ENCODE peak calls at places on chromosomes 16 and 17, in eight cellular contexts. A is uterus, G is GM06990, H is GM10248, O is tibial artery, K is tibial nerve, W is nephron progenitor cell, V is AG04450. L is an unnamed sample.

GRCh38 chr16:81905277-81905676 is 106.0 kb downstream of the SDR42E1 start:
- DNase-seq in V (no peak), H (no peak), A (no peak), O (no peak), K (no peak), G (no peak), W (no peak), L (no peak)

GRCh38 chr16:66639091-66639885 is 34.8 kb downstream of the CMTM3 start:
- DNase-seq in O (no peak), A (no peak), V (no peak), G (no peak), H (no peak), K (no peak), W (no peak), L (no peak)

GRCh38 chr17:79377230-79377790 is 233.5 kb downstream of the RBFOX3 start:
- DNase-seq in G (no peak), V (no peak), W (no peak), O (no peak), K (no peak), A (no peak), H (no peak), L (no peak)

GRCh38 chr17:41869426-41869825 is 4.2 kb upstream of the KLHL11 start:
- DNase-seq in W (no peak), G (no peak), O (no peak), V (no peak), H (no peak), A (no peak), K (no peak), L (no peak)

GRCh38 chr17:55709440-55709839 is 13.2 kb downstream of the TMEM100 start:
- DNase-seq in W (no peak), H (no peak), G (no peak), K (no peak), O (no peak), A (no peak), V (no peak), L (no peak)

GRCh38 chr17:82013341-82013740 is 9.3 kb downstream of the CENPX start:
- DNase-seq in V (no peak), W (no peak), K (no peak), H (no peak), A (no peak), G (no peak), O (no peak), L (no peak)

GRCh38 chr16:52741386-52741785 is 194.4 kb upstream of the TOX3 start:
- DNase-seq in W (no peak), H (no peak), A (no peak), V (no peak), G (no peak), K (no peak), O (no peak), L (no peak)

GRCh38 chr17:64938925-64939474 is 19.7 kb upstream of the LRRC37A3 start:
- DNase-seq in V (no peak), W (peak), K (no peak), O (peak), H (peak), G (peak), A (no peak), L (peak)

GRCh38 chr16:66660422-66661209 is 35.9 kb downstream of the CMTM4 start:
- DNase-seq in K (peak), V (peak), W (peak), G (no peak), H (no peak), O (peak), A (peak), L (peak)

GRCh38 chr17:70314096-70314495 is 144.8 kb downstream of the KCNJ2 start:
- DNase-seq in K (no peak), H (no peak), V (peak), W (no peak), G (no peak), A (no peak), O (no peak), L (no peak)

GRCh38 chr17:68019675-68020450 is 15.7 kb upstream of the KPNA2 start:
- DNase-seq in W (peak), V (peak), G (peak), A (peak), H (peak), K (peak), O (peak), L (peak)

GRCh38 chr16:86387461-86388440 is 122.6 kb upstream of the FOXF1 start:
- DNase-seq in G (no peak), K (no peak), V (peak), O (no peak), H (no peak), A (no peak), W (no peak), L (no peak)

GRCh38 chr16:78444-79145 is 570 bp downstream of the MPG start:
- DNase-seq in V (no peak), W (no peak), A (peak), G (peak), H (peak), K (no peak), O (no peak), L (no peak)

GRCh38 chr16:87602821-87603683 is 744 bp downstream of the JPH3 start:
- DNase-seq in K (no peak), A (no peak), O (no peak), H (no peak), W (peak), V (no peak), G (no peak), L (peak)

GRCh38 chr16:719815-720506 is 985 bp upstream of the ANTKMT start:
- DNase-seq in V (no peak), W (no peak), O (no peak), G (no peak), A (no peak), K (no peak), H (no peak), L (no peak)

GRCh38 chr16:49493836-49494235 is 120.2 kb downstream of the C16orf78 start:
- DNase-seq in A (peak), W (no peak), G (no peak), K (no peak), O (peak), H (no peak), V (no peak), L (no peak)

GRCh38 chr17:297758-298157 is 54.8 kb downstream of the RPH3AL start:
- DNase-seq in K (no peak), A (no peak), O (peak), G (no peak), W (no peak), H (no peak), V (no peak), L (no peak)

GRCh38 chr17:17685775-17686291 is 4.6 kb downstream of the RAI1 start:
- DNase-seq in V (peak), H (no peak), A (no peak), K (no peak), G (no peak), O (no peak), W (no peak), L (no peak)

GRCh38 chr17:78766743-78767294 is 15.3 kb downstream of the CYTH1 start:
- DNase-seq in K (no peak), H (no peak), A (no peak), G (no peak), W (no peak), O (no peak), V (no peak), L (no peak)

GRCh38 chr16:50593410-50594139 is 45.4 kb downstream of the NKD1 start:
- DNase-seq in W (peak), K (no peak), G (no peak), H (no peak), V (no peak), O (no peak), A (no peak), L (peak)

GRCh38 chr16:29717113-29717512 is 28.7 kb downstream of the C16orf54 start:
- DNase-seq in A (no peak), W (no peak), V (no peak), H (no peak), G (no peak), O (no peak), K (no peak), L (no peak)
- TF ChIP-seq CTCF in A (no peak), W (no peak), V (no peak), H (no peak), G (no peak), O (no peak), K (no peak), L (no peak)

GRCh38 chr17:19338031-19338990 is 24.2 kb downstream of the B9D1 start:
- DNase-seq in K (no peak), W (peak), G (peak), O (no peak), V (no peak), H (peak), A (no peak), L (peak)

GRCh38 chr17:19337712-19338023 is 24.9 kb downstream of the B9D1 start:
- DNase-seq in K (no peak), O (no peak), W (no peak), V (no peak), A (no peak), G (no peak), H (no peak), L (no peak)

GRCh38 chr17:19339341-19339815 is 23.1 kb downstream of the B9D1 start:
- DNase-seq in O (no peak), A (peak), G (no peak), V (no peak), H (no peak), K (no peak), W (no peak), L (no peak)

GRCh38 chr17:19335951-19336631 is 26.4 kb downstream of the B9D1 start:
- DNase-seq in K (no peak), H (no peak), W (no peak), G (no peak), A (no peak), O (no peak), V (no peak), L (no peak)

GRCh38 chr17:19336938-19337711 is 25.4 kb downstream of the B9D1 start:
- DNase-seq in A (no peak), O (no peak), G (no peak), H (no peak), V (no peak), W (no peak), K (no peak), L (no peak)
- TF ChIP-seq CTCF in A (peak), O (no peak), G (no peak), H (no peak), V (no peak), W (no peak), K (peak), L (no peak)

GRCh38 chr17:40417609-40418427 is at the start of gene TOP2A:
- DNase-seq in W (peak), V (peak), H (peak), O (peak), A (peak), K (peak), G (peak), L (peak)
- TF ChIP-seq CTCF in W (no peak), V (no peak), H (no peak), O (no peak), A (no peak), K (peak), G (no peak), L (no peak)

GRCh38 chr17:76279742-76280287 is 14.7 kb downstream of the UBALD2 start:
- DNase-seq in H (no peak), G (no peak), O (no peak), W (no peak), K (no peak), V (no peak), A (no peak), L (no peak)
- TF ChIP-seq CTCF in H (no peak), G (no peak), O (no peak), W (no peak), K (no peak), V (no peak), A (no peak), L (peak)

DNA sequence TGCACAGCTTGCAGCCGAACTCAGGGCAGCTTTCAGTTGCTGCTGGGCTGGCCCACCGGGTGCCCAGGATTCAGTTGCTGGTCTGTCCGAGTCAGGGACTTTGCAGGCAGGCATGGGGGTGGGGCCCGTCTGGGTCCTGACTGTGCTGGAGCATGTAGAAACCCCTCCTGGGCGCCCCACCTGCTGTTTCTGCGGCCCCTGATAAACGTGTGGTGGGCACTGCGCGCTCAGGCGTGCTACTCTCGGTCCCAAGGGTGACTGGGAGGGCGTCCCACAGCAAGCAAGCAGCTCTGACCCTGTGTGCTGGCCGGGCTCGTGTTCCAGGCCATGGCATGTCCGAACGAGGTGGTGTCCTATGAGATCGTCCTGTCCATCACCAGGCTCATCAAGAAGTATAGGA is 12.6 kb downstream of the TSC2 start:
- DNase-seq in G (no peak), V (no peak), H (no peak), K (no peak), A (no peak), W (no peak), O (no peak), L (no peak)
- TF ChIP-seq CTCF in G (no peak), V (no peak), H (no peak), K (no peak), A (no peak), W (no peak), O (no peak), L (no peak)

GRCh38 chr16:11100239-11100750 is 155.7 kb downstream of the SOCS1 start:
- DNase-seq in G (peak), H (peak), K (peak), O (peak), A (peak), W (peak), V (peak), L (peak)
- TF ChIP-seq CTCF in G (peak), H (no peak), K (peak), O (peak), A (peak), W (no peak), V (peak), L (no peak)

GRCh38 chr16:30585400-30586191 is at the start of gene ZNF785:
- DNase-seq in A (peak), K (peak), V (peak), H (peak), W (peak), G (peak), O (peak), L (peak)
- TF ChIP-seq CTCF in A (peak), K (peak), V (no peak), H (peak), W (no peak), G (peak), O (no peak), L (peak)

DNA sequence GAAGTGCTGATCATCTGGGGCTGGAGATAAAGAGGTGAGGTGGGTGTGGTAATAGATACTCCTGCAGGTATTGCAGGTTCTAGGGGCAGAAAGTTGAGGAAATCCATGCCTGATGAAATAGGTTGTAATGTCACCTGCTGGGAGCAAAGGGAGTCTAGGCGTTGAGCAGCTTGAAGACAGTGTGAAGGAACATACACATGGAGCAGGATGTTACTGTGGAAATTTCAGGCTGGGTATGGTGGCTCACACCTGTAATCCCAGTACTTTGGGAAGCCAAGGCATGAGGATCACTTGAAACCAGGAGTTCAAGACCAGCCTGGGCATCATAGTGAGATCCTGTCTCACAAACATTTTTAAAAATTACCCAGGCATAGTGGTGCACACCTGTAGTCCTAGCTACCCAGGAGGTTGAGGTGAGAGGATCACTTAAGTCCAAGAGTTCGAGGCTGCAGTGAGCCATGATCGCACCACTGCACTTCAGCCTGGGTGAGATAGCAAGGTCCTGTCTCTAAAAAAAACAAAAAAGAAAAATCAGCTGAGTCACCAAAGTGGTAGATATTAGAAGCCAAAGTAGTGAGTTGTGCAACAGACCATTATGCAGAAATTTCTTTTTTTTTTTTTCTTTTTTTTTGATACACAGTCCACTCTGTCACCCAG is 9.1 kb upstream of the CRYBA1 start:
- DNase-seq in V (no peak), G (no peak), W (no peak), H (no peak), A (no peak), K (no peak), O (no peak), L (no peak)
- TF ChIP-seq CTCF in V (no peak), G (no peak), W (no peak), H (no peak), A (no peak), K (no peak), O (no peak), L (no peak)

DNA sequence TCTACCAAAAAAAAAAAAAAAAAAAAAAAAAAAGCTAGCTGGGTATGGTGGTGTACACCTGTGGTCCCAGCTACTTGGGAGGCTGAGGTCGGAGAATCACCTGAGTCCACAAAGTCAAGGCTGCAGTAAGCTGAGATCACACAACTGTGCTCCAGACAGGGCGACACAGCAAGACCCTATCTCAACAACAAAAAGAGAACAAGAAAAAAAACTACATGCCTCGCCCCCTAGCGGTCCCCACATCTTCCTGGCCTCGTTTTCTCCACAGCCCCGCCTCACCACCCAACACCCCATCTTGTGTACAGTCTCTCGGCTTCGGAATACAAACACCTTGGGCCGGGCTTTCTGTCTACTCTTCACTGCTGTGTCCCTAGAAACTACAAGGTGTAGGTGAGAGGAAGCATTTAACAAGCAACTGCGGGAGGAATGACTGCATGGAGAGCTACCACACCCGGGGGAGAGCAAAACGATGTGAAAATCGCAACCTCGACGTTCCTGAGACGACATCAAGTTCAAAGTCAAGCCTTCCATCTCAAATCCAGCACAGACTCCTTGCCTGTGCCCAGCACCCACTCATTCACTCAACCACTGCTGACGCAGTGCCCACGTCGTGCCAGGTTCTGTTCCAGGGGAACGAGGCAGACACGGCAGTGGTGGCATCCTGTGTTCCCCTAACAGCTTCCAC is 9.0 kb downstream of the NTAN1 start:
- DNase-seq in A (no peak), H (no peak), G (no peak), K (no peak), V (no peak), O (no peak), W (no peak), L (no peak)
- TF ChIP-seq CTCF in A (no peak), H (no peak), G (peak), K (no peak), V (no peak), O (no peak), W (no peak), L (no peak)